ENCODE peak calls at places on chromosomes 5 and 9, in ten cellular contexts. J, Y, A, L, Z, W, U, B, V and C are unnamed samples.
A peak's percentile ranks its signal among the peaks of the same experiment; 100 is the strongest.

GRCh38 chr9:137366445-137366810 is 56.5 kb downstream of the EXD3 start:
- DNase-seq in J (peak; percentile 8), Y (no peak), A (no peak), L (no peak), Z (peak; percentile 72), W (no peak), U (no peak), B (no peak), V (no peak), C (no peak)

GRCh38 chr9:82513242-82513750 is 524.7 kb downstream of the SPATA31D1 start:
- DNase-seq in J (no peak), Y (peak; percentile 11), A (no peak), L (no peak), Z (no peak), W (no peak), U (no peak), B (peak; percentile 72), V (no peak), C (no peak)

GRCh38 chr9:116928884-116929283 is 241.8 kb downstream of the TRIM32 start:
- DNase-seq in J (peak; percentile 54), Y (no peak), A (no peak), L (no peak), Z (no peak), W (no peak), U (no peak), B (no peak), V (no peak), C (no peak)

GRCh38 chr5:91384671-91385430 is 1.7 kb upstream of the ARRDC3 start:
- DNase-seq in J (no peak), Y (peak; percentile 78), A (peak; percentile 89), L (peak; percentile 94), Z (no peak), W (peak; percentile 56), U (peak; percentile 48), B (peak; percentile 91), V (peak; percentile 94), C (peak; percentile 70)

GRCh38 chr9:134759001-134759607 is 117.5 kb downstream of the COL5A1 start:
- DNase-seq in J (no peak), Y (peak; percentile 29), A (no peak), L (no peak), Z (no peak), W (no peak), U (no peak), B (no peak), V (no peak), C (no peak)

GRCh38 chr5:179730852-179731251 is 1.8 kb upstream of the MAML1 start:
- DNase-seq in J (no peak), Y (no peak), A (no peak), L (peak; percentile 49), Z (no peak), W (no peak), U (no peak), B (no peak), V (no peak), C (no peak)

GRCh38 chr5:32712463-32713395 is 1.6 kb downstream of the NPR3 start:
- DNase-seq in J (peak; percentile 33), Y (no peak), A (no peak), L (no peak), Z (peak; percentile 50), W (no peak), U (no peak), B (peak; percentile 35), V (no peak), C (peak; percentile 20)

GRCh38 chr5:93192683-93193082 is 388.3 kb downstream of the NR2F1-AS1 start:
- DNase-seq in J (no peak), Y (no peak), A (no peak), L (no peak), Z (no peak), W (no peak), U (no peak), B (no peak), V (peak; percentile 23), C (no peak)

GRCh38 chr9:121704281-121704680 is 52.8 kb downstream of the DAB2IP start:
- DNase-seq in J (no peak), Y (no peak), A (no peak), L (no peak), Z (no peak), W (no peak), U (no peak), B (no peak), V (no peak), C (no peak)

GRCh38 chr9:121701736-121702261 is 50.4 kb downstream of the DAB2IP start:
- DNase-seq in J (no peak), Y (no peak), A (no peak), L (no peak), Z (peak; percentile 49), W (no peak), U (no peak), B (no peak), V (no peak), C (no peak)

GRCh38 chr9:121700165-121700830 is 48.9 kb downstream of the DAB2IP start:
- DNase-seq in J (peak; percentile 69), Y (peak; percentile 29), A (peak; percentile 57), L (peak; percentile 21), Z (peak; percentile 93), W (no peak), U (peak; percentile 73), B (peak; percentile 48), V (no peak), C (peak; percentile 55)

GRCh38 chr9:121700831-121701419 is 49.5 kb downstream of the DAB2IP start:
- DNase-seq in J (no peak), Y (no peak), A (no peak), L (no peak), Z (peak; percentile 74), W (no peak), U (no peak), B (no peak), V (no peak), C (no peak)

GRCh38 chr9:121703014-121703734 is 51.7 kb downstream of the DAB2IP start:
- DNase-seq in J (no peak), Y (no peak), A (no peak), L (no peak), Z (peak; percentile 12), W (no peak), U (no peak), B (no peak), V (no peak), C (no peak)
- TF ChIP-seq CTCF in J (no peak), Y (peak; percentile 51), A (peak; percentile 9), L (peak; percentile 14), Z (no peak), W (peak; percentile 20), U (no peak), B (no peak), V (no peak), C (no peak)

GRCh38 chr5:56311306-56311904 is 78.3 kb upstream of the ANKRD55 start:
- DNase-seq in J (no peak), Y (no peak), A (no peak), L (no peak), Z (no peak), W (no peak), U (no peak), B (no peak), V (no peak), C (no peak)

GRCh38 chr5:56313004-56313531 is 79.9 kb upstream of the ANKRD55 start:
- DNase-seq in J (no peak), Y (no peak), A (no peak), L (no peak), Z (no peak), W (no peak), U (no peak), B (no peak), V (no peak), C (no peak)

GRCh38 chr5:56313596-56313995 is 80.5 kb upstream of the ANKRD55 start:
- DNase-seq in J (no peak), Y (no peak), A (no peak), L (no peak), Z (no peak), W (no peak), U (no peak), B (no peak), V (no peak), C (no peak)

GRCh38 chr5:56316302-56316994 is 83.3 kb upstream of the ANKRD55 start:
- DNase-seq in J (no peak), Y (no peak), A (no peak), L (no peak), Z (no peak), W (no peak), U (no peak), B (no peak), V (no peak), C (no peak)

GRCh38 chr5:56314536-56314935 is 81.4 kb upstream of the ANKRD55 start:
- DNase-seq in J (peak; percentile 35), Y (no peak), A (peak; percentile 46), L (no peak), Z (no peak), W (no peak), U (peak; percentile 15), B (no peak), V (no peak), C (peak; percentile 52)
- TF ChIP-seq CTCF in J (peak; percentile 25), Y (peak; percentile 59), A (peak; percentile 56), L (peak; percentile 64), Z (no peak), W (peak; percentile 45), U (peak; percentile 56), B (peak; percentile 10), V (no peak), C (peak; percentile 51)

DNA sequence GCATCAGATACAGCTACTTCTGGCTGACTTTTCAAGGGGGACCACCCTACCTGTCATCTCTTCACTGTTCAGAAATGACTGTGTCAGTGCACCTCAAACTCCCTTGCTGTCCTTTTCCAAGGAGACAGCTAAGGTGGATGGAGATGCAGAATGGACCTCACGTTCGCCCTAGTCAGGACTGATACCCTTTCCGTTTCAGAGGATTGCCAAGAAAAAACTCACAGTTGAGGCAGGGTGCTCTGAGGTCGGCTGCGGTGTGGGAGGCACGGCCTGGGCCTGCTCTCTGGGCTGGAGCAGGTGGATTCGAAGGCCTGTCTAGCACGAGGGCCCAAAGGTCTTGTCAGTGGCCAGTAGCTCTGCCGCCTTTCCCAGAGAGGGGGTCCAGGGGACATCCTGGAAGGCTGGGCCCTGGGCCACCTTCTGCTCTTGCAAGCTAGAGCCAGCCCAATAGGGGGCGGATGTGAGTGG is 2.2 kb upstream of the MSMP start:
- DNase-seq in J (peak; percentile 82), Y (no peak), A (no peak), L (peak; percentile 66), Z (peak; percentile 89), W (no peak), U (peak; percentile 62), B (no peak), V (peak; percentile 58), C (no peak)
- TF ChIP-seq CTCF in J (no peak), Y (peak; percentile 80), A (peak; percentile 69), L (peak; percentile 86), Z (peak; percentile 45), W (peak; percentile 74), U (no peak), B (peak; percentile 33), V (no peak), C (peak; percentile 87)

DNA sequence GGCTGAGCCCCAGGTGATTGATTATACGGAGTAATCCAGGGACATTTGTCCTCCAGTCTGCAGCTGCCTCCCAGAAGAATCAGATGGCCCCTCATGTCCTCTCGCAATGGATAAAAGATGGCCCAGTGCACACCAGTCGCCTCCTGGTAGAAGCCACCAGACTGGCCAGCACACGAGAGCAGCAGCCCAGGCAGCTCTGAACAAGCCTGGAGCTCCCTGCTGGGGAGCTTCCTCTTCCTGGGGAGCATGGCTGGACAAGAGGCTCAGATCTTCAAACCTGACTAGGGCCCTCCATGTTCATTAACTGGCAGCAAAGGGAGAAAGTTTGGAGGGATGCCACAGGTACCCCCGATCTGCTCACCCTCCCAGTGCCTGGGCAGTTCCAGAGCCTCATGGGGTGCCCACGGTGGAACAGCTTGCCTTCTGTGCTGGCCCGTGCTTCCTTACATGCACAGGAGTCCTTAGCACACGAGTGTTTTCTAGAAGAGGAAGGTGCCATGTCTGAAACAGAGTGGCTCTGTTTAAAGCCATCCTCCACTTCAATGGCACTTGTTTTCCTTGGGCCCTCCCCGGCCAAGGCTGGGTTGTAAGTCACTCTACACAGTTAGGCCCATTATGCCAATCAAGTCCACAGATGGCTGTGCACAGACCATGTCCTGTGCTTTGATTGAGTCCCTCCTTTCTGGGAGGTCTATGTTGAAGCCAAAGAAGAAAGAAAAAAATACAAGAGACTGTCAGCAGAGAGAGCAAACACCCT is 75.6 kb downstream of the PRRT1B start:
- DNase-seq in J (no peak), Y (no peak), A (no peak), L (no peak), Z (no peak), W (no peak), U (no peak), B (no peak), V (no peak), C (no peak)
- TF ChIP-seq CTCF in J (no peak), Y (no peak), A (no peak), L (no peak), Z (no peak), W (no peak), U (no peak), B (no peak), V (no peak), C (no peak)